ENCODE peak calls at places on chromosomes 4 and X, in four cellular contexts. O is suprapubic skin, J is stomach, I is uterus. V is an unnamed sample.

GRCh38 chr4:185201983-185202962 is 1.5 kb downstream of the CFAP97 start:
- DNase-seq in O (no peak), J (no peak), I (no peak), V (no peak)

GRCh38 chr4:26015133-26015651 is 101.2 kb downstream of the SMIM20 start:
- DNase-seq in O (peak; percentile 78), J (peak; percentile 61), I (peak; percentile 60), V (peak; percentile 90)

GRCh38 chr4:77126844-77127614 is 30.0 kb upstream of the CCNG2 start:
- DNase-seq in O (no peak), J (no peak), I (no peak), V (no peak)

GRCh38 chr4:87310691-87311335 is 11.9 kb downstream of the HSD17B13 start:
- DNase-seq in O (no peak), J (no peak), I (peak; percentile 58), V (no peak)

GRCh38 chrX:110226931-110227330 is 91.0 kb downstream of the AMMECR1 start:
- DNase-seq in O (no peak), J (no peak), I (no peak), V (no peak)

GRCh38 chrX:124033821-124034220 is 72.3 kb downstream of the STAG2 start:
- DNase-seq in O (no peak), J (no peak), I (no peak), V (no peak)

GRCh38 chr4:81663368-81663767 is 191.7 kb upstream of the RASGEF1B start:
- DNase-seq in O (no peak), J (no peak), I (no peak), V (no peak)

GRCh38 chr4:13539047-13539720 is 5.1 kb downstream of the NKX3-2 start:
- DNase-seq in O (no peak), J (no peak), I (no peak), V (no peak)

GRCh38 chr4:165756831-165757230 is 116.2 kb upstream of the TLL1 start:
- DNase-seq in O (no peak), J (no peak), I (no peak), V (no peak)

GRCh38 chr4:161393614-161394013 is 770.2 kb downstream of the FSTL5 start:
- DNase-seq in O (no peak), J (no peak), I (no peak), V (no peak)

GRCh38 chr4:145937990-145938611 is 522 bp downstream of the ZNF827 start:
- DNase-seq in O (no peak), J (no peak), I (peak; percentile 21), V (no peak)

GRCh38 chrX:52416816-52417215 is 48.0 kb downstream of the XAGE2 start:
- DNase-seq in O (no peak), J (no peak), I (no peak), V (no peak)

GRCh38 chr4:42855779-42856178 is 36.7 kb upstream of the GRXCR1 start:
- DNase-seq in O (no peak), J (no peak), I (no peak), V (no peak)

GRCh38 chrX:95875661-95876060 is 809.0 kb upstream of the DIAPH2 start:
- DNase-seq in O (no peak), J (no peak), I (no peak), V (no peak)

GRCh38 chrX:12583543-12583942 is 207.7 kb upstream of the PRPS2 start:
- DNase-seq in O (no peak), J (no peak), I (no peak), V (no peak)

GRCh38 chrX:8731579-8732395 is at the start of gene ANOS1:
- DNase-seq in O (no peak), J (peak; percentile 47), I (no peak), V (no peak)

GRCh38 chrX:154545673-154546274 is 872 bp downstream of the G6PD start:
- DNase-seq in O (no peak), J (no peak), I (no peak), V (no peak)

GRCh38 chr4:142452132-142452855 is 393.8 kb downstream of the INPP4B start:
- DNase-seq in O (no peak), J (no peak), I (no peak), V (no peak)

GRCh38 chr4:13483142-13484044 is 747 bp downstream of the RAB28 start:
- DNase-seq in O (peak; percentile 78), J (peak; percentile 39), I (peak; percentile 47), V (peak; percentile 88)

GRCh38 chrX:48787809-48788471 is 1.6 kb downstream of the GATA1 start:
- DNase-seq in O (no peak), J (no peak), I (no peak), V (no peak)

GRCh38 chr4:8710946-8711345 is 118.4 kb downstream of the CPZ start:
- DNase-seq in O (peak; percentile 34), J (no peak), I (peak; percentile 2), V (no peak)

GRCh38 chr4:142817442-142817841 is 28.7 kb downstream of the INPP4B start:
- DNase-seq in O (peak; percentile 63), J (no peak), I (no peak), V (peak; percentile 43)

GRCh38 chrX:108018659-108019381 is 26.0 kb upstream of the VSIG1 start:
- DNase-seq in O (no peak), J (no peak), I (no peak), V (no peak)

GRCh38 chr4:140300271-140300970 is 73.0 kb upstream of the SCOC start:
- DNase-seq in O (no peak), J (no peak), I (peak; percentile 54), V (peak; percentile 28)

GRCh38 chr4:94419956-94420355 is 31.8 kb upstream of the PDLIM5 start:
- DNase-seq in O (no peak), J (no peak), I (no peak), V (no peak)

GRCh38 chr4:80239480-80239879 is 27.0 kb upstream of the FGF5 start:
- DNase-seq in O (no peak), J (no peak), I (no peak), V (no peak)

GRCh38 chrX:149497626-149498025 is 7.5 kb downstream of the IDS start:
- DNase-seq in O (no peak), J (no peak), I (no peak), V (no peak)

GRCh38 chrX:68684291-68684918 is 36.9 kb downstream of the STARD8 start:
- DNase-seq in O (no peak), J (no peak), I (peak; percentile 51), V (no peak)

GRCh38 chr4:112895785-112896184 is 153.7 kb upstream of the ANK2 start:
- DNase-seq in O (no peak), J (no peak), I (no peak), V (no peak)

GRCh38 chrX:129144172-129145038 is 378.9 kb downstream of the SMARCA1 start:
- DNase-seq in O (no peak), J (no peak), I (no peak), V (no peak)

GRCh38 chrX:152079768-152080167 is 58.6 kb downstream of the MAGEA10 start:
- DNase-seq in O (no peak), J (no peak), I (no peak), V (no peak)

GRCh38 chrX:150366951-150367545 is 3.9 kb downstream of the MAMLD1 start:
- DNase-seq in O (no peak), J (no peak), I (no peak), V (no peak)

GRCh38 chrX:153861733-153862300 is 24.2 kb downstream of the L1CAM start:
- DNase-seq in O (no peak), J (no peak), I (no peak), V (no peak)

GRCh38 chr4:54539500-54540029 is 118.2 kb upstream of the KIT start:
- DNase-seq in O (peak; percentile 66), J (peak; percentile 74), I (no peak), V (peak; percentile 89)

GRCh38 chrX:40943093-40943641 is 142.1 kb upstream of the USP9X start:
- DNase-seq in O (no peak), J (no peak), I (no peak), V (no peak)

GRCh38 chrX:150185766-150186165 is 177.4 kb upstream of the MAMLD1 start:
- DNase-seq in O (no peak), J (no peak), I (no peak), V (no peak)

GRCh38 chr4:188975271-188975670 is 836.0 kb downstream of the TRIML1 start:
- DNase-seq in O (no peak), J (no peak), I (no peak), V (no peak)

GRCh38 chr4:46781434-46782092 is 127.5 kb downstream of the COX7B2 start:
- DNase-seq in O (peak; percentile 58), J (no peak), I (no peak), V (no peak)

DNA sequence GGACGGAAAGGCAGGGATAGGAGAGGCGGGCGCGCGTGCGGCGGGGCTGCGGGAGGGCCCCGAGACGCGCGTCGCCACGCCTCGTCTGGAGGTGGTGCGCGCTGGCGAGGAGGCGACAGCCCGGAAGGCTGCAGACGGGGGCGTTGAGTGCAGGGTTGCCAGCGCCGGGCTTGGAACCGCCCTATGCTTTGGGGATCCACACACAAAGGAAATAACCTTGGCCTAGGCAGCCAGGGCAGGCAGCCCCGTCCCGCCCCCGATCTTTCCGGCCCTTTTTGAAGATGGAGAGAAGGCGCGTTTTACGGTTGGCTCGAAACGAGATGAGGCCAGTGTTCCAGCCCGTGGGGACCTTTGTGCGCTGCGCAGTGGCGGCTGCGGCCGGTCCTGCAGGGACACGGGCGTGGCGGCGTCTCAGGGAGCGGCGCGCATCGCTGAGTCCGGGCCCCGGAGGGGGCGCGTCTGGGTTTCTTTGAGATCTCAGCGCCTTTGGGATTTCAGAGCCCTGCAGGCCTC is 50.8 kb upstream of the TRIM2 start:
- DNase-seq in O (peak; percentile 65), J (peak; percentile 50), I (no peak), V (peak; percentile 90)
- TF ChIP-seq POLR2A in O (no peak), J (no peak), I (no peak), V (no peak)

DNA sequence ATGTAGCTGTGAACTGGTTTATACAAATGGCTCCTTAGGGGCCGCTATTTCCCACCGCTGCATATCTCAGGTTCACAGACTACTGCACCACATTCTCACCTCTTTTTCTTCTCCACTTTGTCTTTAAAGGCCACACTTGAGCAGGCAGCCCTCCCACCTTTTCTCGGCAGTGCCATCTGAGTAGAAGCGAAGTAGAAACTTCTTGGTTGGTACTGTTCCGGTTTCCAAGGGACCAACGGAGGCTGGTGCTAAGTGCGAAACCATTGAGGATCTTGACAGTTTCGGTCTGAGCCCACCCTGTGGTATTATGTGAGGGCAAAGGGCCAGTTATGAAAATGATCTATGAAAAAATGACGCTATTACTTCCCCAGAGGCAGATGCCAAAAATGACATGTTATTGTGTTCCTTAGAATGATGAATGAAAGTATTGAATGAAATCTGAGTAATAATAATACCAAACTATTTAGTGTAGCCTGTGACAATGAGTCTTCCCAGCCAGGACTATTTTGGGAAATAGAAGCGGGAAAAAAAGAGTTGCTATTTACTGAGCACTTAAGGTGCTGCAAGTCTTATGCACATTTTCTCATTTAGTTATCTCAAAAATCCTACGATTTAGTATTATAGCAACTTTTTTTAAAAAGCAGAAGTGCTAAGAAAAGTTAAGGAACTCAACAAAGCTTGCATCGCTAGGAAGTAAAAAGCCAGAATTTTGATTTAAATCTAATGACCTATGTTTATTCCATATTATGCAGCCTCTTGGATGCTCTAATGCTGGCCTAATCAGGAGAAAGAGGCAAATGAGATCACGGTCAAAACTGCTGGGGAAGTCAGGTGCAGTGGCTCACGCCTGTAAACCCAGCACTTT is 29.6 kb upstream of the CHRNA9 start:
- DNase-seq in O (no peak), J (no peak), I (no peak), V (no peak)
- H3K4me3 ChIP-seq in O (no peak overlapping the region), J (no peak overlapping the region), I (no peak overlapping the region), V (no peak overlapping the region)

GRCh38 chr4:70901984-70902576 is at the start of gene MOB1B:
- DNase-seq in O (peak; percentile 92), J (peak; percentile 84), I (peak; percentile 79), V (peak; percentile 85)
- TF ChIP-seq POLR2A in O (no peak), J (no peak), I (peak; percentile 51), V (no peak)

DNA sequence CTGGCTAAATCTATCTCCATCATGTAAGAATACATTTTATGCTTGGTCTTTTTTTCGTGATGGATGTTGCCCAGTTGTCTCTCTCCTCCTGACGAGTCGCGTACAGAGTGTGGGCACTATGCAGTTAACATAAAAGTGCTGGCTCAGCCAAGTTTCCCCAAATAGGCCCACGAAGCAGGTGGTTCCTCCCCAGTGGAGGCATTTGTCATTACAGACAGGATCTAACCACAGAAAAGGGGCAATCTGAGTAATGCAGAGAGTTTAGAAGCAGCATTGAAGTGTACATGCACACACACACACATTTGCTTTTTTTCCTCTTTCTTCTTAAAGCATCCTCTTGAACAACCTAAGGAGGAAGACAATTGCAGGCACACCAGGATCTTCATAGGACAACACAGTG is 188.7 kb upstream of the VCX start:
- DNase-seq in O (no peak), J (no peak), I (no peak), V (no peak)
- H3K4me3 ChIP-seq in O (no peak overlapping the region), J (no peak overlapping the region), I (no peak overlapping the region), V (no peak overlapping the region)